ENCODE peak calls at places on chromosome 3, in eight cellular contexts. H is activated CD8-positive, alpha-beta memory T cell treated with anti-CD3 and anti-CD28 coated beads for 48 hours; N is GM20000; M is activated CD4-positive, CD25-positive, alpha-beta regulatory T cell treated with anti-CD3 and anti-CD28 coated beads, Interleukin-2, amount 50 U/mL, for 16 hours; R is AG09319; K is stimulated activated CD4-positive, alpha-beta T cell treated with anti-CD3 and anti-CD28 coated beads, TNF-alpha, amount 100 ng/mL, for 4 hours; S is stimulated activated CD8-positive, alpha-beta memory T cell treated with anti-CD3 and anti-CD28 coated beads, Interleukin-7, amount 100 ng/mL, for 1 hour; Z is germinal center. D is an unnamed sample.

GRCh38 chr3:29144807-29145206 is 136.1 kb upstream of the RBMS3 start:
- DNase-seq in K (no peak), R (no peak), N (no peak), Z (no peak), S (no peak), H (no peak), M (no peak), D (no peak)

GRCh38 chr3:52881834-52882233 is 15.5 kb downstream of the STIMATE start:
- DNase-seq in N (no peak), S (no peak), K (no peak), H (no peak), R (no peak), Z (no peak), M (no peak), D (no peak)

GRCh38 chr3:156509209-156510174 is 45.4 kb downstream of the SSR3 start:
- DNase-seq in N (peak; percentile 60), K (no peak), M (no peak), H (no peak), Z (peak; percentile 53), S (no peak), R (peak; percentile 24), D (peak; percentile 78)

GRCh38 chr3:161171639-161172552 is 49.2 kb upstream of the NMD3 start:
- DNase-seq in S (no peak), M (no peak), N (no peak), R (no peak), K (no peak), H (no peak), Z (no peak), D (no peak)

GRCh38 chr3:122146466-122146865 is 37.0 kb upstream of the CASR start:
- DNase-seq in H (peak; percentile 44), S (no peak), R (no peak), M (no peak), Z (no peak), N (peak; percentile 52), K (no peak), D (no peak)

GRCh38 chr3:184320099-184320445 is 5.7 kb downstream of the EIF4G1 start:
- DNase-seq in R (peak; percentile 95), Z (no peak), N (no peak), H (no peak), S (no peak), K (peak; percentile 46), M (no peak), D (peak; percentile 97)

GRCh38 chr3:126147932-126148683 is 32.3 kb downstream of the ALDH1L1 start:
- DNase-seq in S (no peak), K (no peak), N (no peak), R (no peak), H (no peak), M (no peak), Z (no peak), D (no peak)

GRCh38 chr3:38157562-38157961 is 7.8 kb upstream of the OXSR1 start:
- DNase-seq in H (no peak), M (no peak), Z (no peak), N (no peak), S (no peak), R (no peak), K (no peak), D (no peak)

GRCh38 chr3:58274027-58274614 is 31.9 kb upstream of the RPP14 start:
- DNase-seq in K (no peak), Z (no peak), R (no peak), H (no peak), S (no peak), N (no peak), M (no peak), D (no peak)

GRCh38 chr3:29354894-29355293 is 74.0 kb downstream of the RBMS3 start:
- DNase-seq in N (no peak), K (no peak), R (no peak), S (no peak), M (no peak), Z (no peak), H (no peak), D (no peak)

GRCh38 chr3:171026584-171027293 is at the start of gene SLC2A2:
- DNase-seq in S (no peak), Z (no peak), N (no peak), M (no peak), R (no peak), H (no peak), K (no peak), D (no peak)

GRCh38 chr3:10432156-10432845 is 73.1 kb downstream of the ATP2B2 start:
- DNase-seq in K (no peak), H (no peak), S (no peak), Z (no peak), R (no peak), M (no peak), N (no peak), D (no peak)

GRCh38 chr3:106215047-106215446 is 346.2 kb upstream of the CBLB start:
- DNase-seq in N (no peak), M (no peak), R (no peak), S (no peak), K (no peak), Z (no peak), H (no peak), D (peak; percentile 38)

GRCh38 chr3:32816439-32817194 is 1.2 kb upstream of the TRIM71 start:
- DNase-seq in Z (peak; percentile 37), N (peak; percentile 68), K (no peak), M (no peak), R (no peak), S (no peak), H (no peak), D (no peak)

GRCh38 chr3:195753609-195754008 is 32.8 kb downstream of the MUC20 start:
- DNase-seq in H (no peak), N (no peak), M (no peak), R (no peak), S (no peak), Z (no peak), K (no peak), D (no peak)

GRCh38 chr3:185335799-185336198 is 27.1 kb upstream of the MAP3K13 start:
- DNase-seq in R (no peak), K (no peak), N (no peak), M (no peak), H (no peak), S (no peak), Z (no peak), D (peak; percentile 94)

GRCh38 chr3:112647122-112647521 is 6.2 kb upstream of the CCDC80 start:
- DNase-seq in H (no peak), M (no peak), S (no peak), N (no peak), Z (no peak), R (no peak), K (no peak), D (peak; percentile 92)

GRCh38 chr3:172218350-172219323 is 179.3 kb downstream of the FNDC3B start:
- DNase-seq in K (no peak), S (no peak), H (no peak), Z (no peak), N (no peak), M (no peak), R (no peak), D (no peak)

GRCh38 chr3:37995652-37996641 is 5.4 kb downstream of the VILL start:
- DNase-seq in Z (no peak), K (no peak), H (no peak), M (no peak), N (no peak), S (no peak), R (no peak), D (no peak)

GRCh38 chr3:187288176-187288893 is 3.2 kb downstream of the MASP1 start:
- DNase-seq in R (no peak), S (no peak), K (no peak), M (no peak), H (no peak), N (no peak), Z (no peak), D (no peak)

GRCh38 chr3:24316887-24317383 is 177.7 kb downstream of the THRB start:
- DNase-seq in H (no peak), K (no peak), Z (no peak), M (no peak), S (no peak), R (no peak), N (no peak), D (peak; percentile 6)

GRCh38 chr3:155497930-155498647 is 204.6 kb upstream of the STRIT1 start:
- DNase-seq in M (no peak), N (no peak), Z (no peak), H (no peak), S (no peak), R (peak; percentile 46), K (no peak), D (peak; percentile 94)

GRCh38 chr3:127889461-127889863 is 25.6 kb upstream of the KBTBD12 start:
- DNase-seq in S (no peak), N (no peak), H (no peak), R (no peak), Z (no peak), K (no peak), M (no peak), D (peak; percentile 85)

GRCh38 chr3:55000546-55000945 is 72.7 kb upstream of the LRTM1 start:
- DNase-seq in H (no peak), K (no peak), S (no peak), R (peak; percentile 63), Z (no peak), M (no peak), N (no peak), D (peak; percentile 81)

GRCh38 chr3:16810593-16811367 is 74.0 kb upstream of the PLCL2 start:
- DNase-seq in H (no peak), R (no peak), S (no peak), Z (no peak), M (no peak), K (no peak), N (no peak), D (no peak)

GRCh38 chr3:8554725-8555621 is 53.4 kb downstream of the LMCD1 start:
- DNase-seq in H (no peak), S (no peak), Z (no peak), R (peak; percentile 69), N (no peak), M (no peak), K (no peak), D (peak; percentile 44)

GRCh38 chr3:60752800-60753199 is 498.5 kb downstream of the FHIT start:
- DNase-seq in K (no peak), N (no peak), Z (no peak), H (no peak), R (peak; percentile 30), M (no peak), S (no peak), D (no peak)

GRCh38 chr3:46213201-46213600 is 5.1 kb upstream of the CCR1 start:
- DNase-seq in H (no peak), M (no peak), R (no peak), K (no peak), Z (no peak), N (no peak), S (no peak), D (no peak)

GRCh38 chr3:23806322-23807160 is 786 bp downstream of the UBE2E1 start:
- DNase-seq in R (no peak), H (no peak), M (no peak), N (peak; percentile 67), Z (peak; percentile 41), K (peak; percentile 8), S (no peak), D (no peak)

GRCh38 chr3:139935071-139935865 is at the start of gene CLSTN2:
- DNase-seq in K (no peak), M (no peak), Z (peak; percentile 69), H (no peak), N (peak; percentile 43), R (no peak), S (no peak), D (no peak)

GRCh38 chr3:193736616-193737015 is 143.6 kb downstream of the OPA1 start:
- DNase-seq in R (no peak), K (no peak), H (no peak), S (no peak), N (no peak), Z (no peak), M (no peak), D (no peak)